ENCODE peak calls at places on chromosomes 2 and 18, in four cellular contexts. N, M, Q and S are unnamed samples.

GRCh38 chr2:234269769-234270204 is 219.3 kb downstream of the SPP2 start:
- DNase-seq in N (no peak), M (no peak), Q (no peak), S (no peak)

GRCh38 chr18:45004531-45004930 is 323.8 kb downstream of the SETBP1 start:
- DNase-seq in N (no peak), M (no peak), Q (no peak), S (no peak)

GRCh38 chr2:213315168-213315876 is 31.1 kb downstream of the SPAG16 start:
- DNase-seq in N (no peak), M (peak), Q (no peak), S (no peak)

GRCh38 chr2:62196278-62196901 is 475 bp downstream of the B3GNT2 start:
- DNase-seq in N (peak), M (no peak), Q (peak), S (no peak)

GRCh38 chr2:103991591-103991990 is 862.3 kb upstream of the POU3F3 start:
- DNase-seq in N (peak), M (no peak), Q (no peak), S (no peak)

GRCh38 chr2:17166506-17166905 is 351.7 kb downstream of the RAD51AP2 start:
- DNase-seq in N (no peak), M (no peak), Q (no peak), S (no peak)

GRCh38 chr2:157261199-157261782 is 3.8 kb downstream of the GALNT5 start:
- DNase-seq in N (peak), M (no peak), Q (no peak), S (no peak)

GRCh38 chr2:88296209-88296608 is 126.1 kb downstream of the THNSL2 start:
- DNase-seq in N (no peak), M (no peak), Q (no peak), S (no peak)

GRCh38 chr18:9403795-9404564 is 69.4 kb downstream of the TWSG1 start:
- DNase-seq in N (no peak), M (no peak), Q (no peak), S (no peak)

GRCh38 chr18:51391731-51392130 is 194.2 kb upstream of the MEX3C start:
- DNase-seq in N (no peak), M (no peak), Q (no peak), S (no peak)

GRCh38 chr2:144630459-144631215 is 110.7 kb upstream of the ZEB2 start:
- DNase-seq in N (no peak), M (no peak), Q (no peak), S (no peak)

GRCh38 chr2:211534655-211535054 is 978.3 kb downstream of the CPS1 start:
- DNase-seq in N (peak), M (no peak), Q (no peak), S (no peak)

GRCh38 chr2:37026050-37026449 is 58.1 kb downstream of the HEATR5B start:
- DNase-seq in N (peak), M (no peak), Q (no peak), S (no peak)

GRCh38 chr2:36088716-36089328 is 266.8 kb upstream of the CRIM1 start:
- DNase-seq in N (no peak), M (no peak), Q (no peak), S (no peak)

GRCh38 chr2:120750488-120751210 is 15.0 kb downstream of the GLI2 start:
- DNase-seq in N (no peak), M (no peak), Q (no peak), S (no peak)

GRCh38 chr2:200252661-200253067 is 53.8 kb upstream of the SPATS2L start:
- DNase-seq in N (no peak), M (no peak), Q (no peak), S (no peak)

GRCh38 chr2:160256511-160256910 is 56.4 kb upstream of the ITGB6 start:
- DNase-seq in N (no peak), M (no peak), Q (no peak), S (no peak)

GRCh38 chr2:128315829-128316776 is 2.6 kb downstream of the HS6ST1 start:
- DNase-seq in N (peak), M (no peak), Q (peak), S (peak)

GRCh38 chr18:2655954-2656236 is 369 bp downstream of the SMCHD1 start:
- DNase-seq in N (no peak), M (no peak), Q (peak), S (no peak)

GRCh38 chr2:6880200-6880733 is 2.7 kb downstream of the RSAD2 start:
- DNase-seq in N (no peak), M (no peak), Q (no peak), S (no peak)

GRCh38 chr18:22173221-22173927 is 4.0 kb downstream of the GATA6 start:
- DNase-seq in N (no peak), M (no peak), Q (no peak), S (no peak)

GRCh38 chr2:102069311-102069974 is 73.1 kb upstream of the IL1R1 start:
- DNase-seq in N (no peak), M (no peak), Q (no peak), S (no peak)

GRCh38 chr2:112216158-112216557 is 38.7 kb downstream of the ZC3H8 start:
- DNase-seq in N (peak), M (no peak), Q (no peak), S (no peak)

GRCh38 chr2:147198651-147199171 is 646.1 kb upstream of the ACVR2A start:
- DNase-seq in N (no peak), M (no peak), Q (no peak), S (no peak)

GRCh38 chr2:168731550-168732128 is 70.8 kb upstream of the NOSTRIN start:
- DNase-seq in N (no peak), M (no peak), Q (no peak), S (no peak)

GRCh38 chr18:457120-457519 is 43.4 kb downstream of the COLEC12 start:
- DNase-seq in N (peak), M (no peak), Q (no peak), S (no peak)

GRCh38 chr2:195533771-195534642 is 123.0 kb upstream of the SLC39A10 start:
- DNase-seq in N (no peak), M (no peak), Q (no peak), S (no peak)

GRCh38 chr2:33412920-33413319 is 63.5 kb upstream of the RASGRP3 start:
- DNase-seq in N (peak), M (no peak), Q (no peak), S (no peak)

GRCh38 chr2:70124983-70125480 is 37.8 kb downstream of the PCBP1 start:
- DNase-seq in N (peak), M (no peak), Q (no peak), S (no peak)

GRCh38 chr18:23188391-23188790 is 53.1 kb downstream of the CABLES1 start:
- DNase-seq in N (no peak), M (no peak), Q (no peak), S (no peak)

GRCh38 chr2:100408941-100409340 is 8.5 kb downstream of the CHST10 start:
- DNase-seq in N (no peak), M (no peak), Q (no peak), S (no peak)

GRCh38 chr2:194822657-194823056 is 834.4 kb upstream of the SLC39A10 start:
- DNase-seq in N (no peak), M (no peak), Q (no peak), S (no peak)

GRCh38 chr2:196516541-196516940 is 123.0 kb upstream of the CCDC150 start:
- DNase-seq in N (peak), M (no peak), Q (no peak), S (no peak)

GRCh38 chr2:187698374-187699110 is 144.3 kb upstream of the TFPI start:
- DNase-seq in N (no peak), M (no peak), Q (no peak), S (no peak)

GRCh38 chr18:48955528-48956261 is 4.9 kb upstream of the SMAD7 start:
- DNase-seq in N (no peak), M (no peak), Q (no peak), S (no peak)

GRCh38 chr2:406231-406630 is 118.3 kb upstream of the ALKAL2 start:
- DNase-seq in N (peak), M (no peak), Q (no peak), S (no peak)

GRCh38 chr18:26133652-26134051 is at the start of gene PSMA8:
- DNase-seq in N (no peak), M (no peak), Q (peak), S (peak)

DNA sequence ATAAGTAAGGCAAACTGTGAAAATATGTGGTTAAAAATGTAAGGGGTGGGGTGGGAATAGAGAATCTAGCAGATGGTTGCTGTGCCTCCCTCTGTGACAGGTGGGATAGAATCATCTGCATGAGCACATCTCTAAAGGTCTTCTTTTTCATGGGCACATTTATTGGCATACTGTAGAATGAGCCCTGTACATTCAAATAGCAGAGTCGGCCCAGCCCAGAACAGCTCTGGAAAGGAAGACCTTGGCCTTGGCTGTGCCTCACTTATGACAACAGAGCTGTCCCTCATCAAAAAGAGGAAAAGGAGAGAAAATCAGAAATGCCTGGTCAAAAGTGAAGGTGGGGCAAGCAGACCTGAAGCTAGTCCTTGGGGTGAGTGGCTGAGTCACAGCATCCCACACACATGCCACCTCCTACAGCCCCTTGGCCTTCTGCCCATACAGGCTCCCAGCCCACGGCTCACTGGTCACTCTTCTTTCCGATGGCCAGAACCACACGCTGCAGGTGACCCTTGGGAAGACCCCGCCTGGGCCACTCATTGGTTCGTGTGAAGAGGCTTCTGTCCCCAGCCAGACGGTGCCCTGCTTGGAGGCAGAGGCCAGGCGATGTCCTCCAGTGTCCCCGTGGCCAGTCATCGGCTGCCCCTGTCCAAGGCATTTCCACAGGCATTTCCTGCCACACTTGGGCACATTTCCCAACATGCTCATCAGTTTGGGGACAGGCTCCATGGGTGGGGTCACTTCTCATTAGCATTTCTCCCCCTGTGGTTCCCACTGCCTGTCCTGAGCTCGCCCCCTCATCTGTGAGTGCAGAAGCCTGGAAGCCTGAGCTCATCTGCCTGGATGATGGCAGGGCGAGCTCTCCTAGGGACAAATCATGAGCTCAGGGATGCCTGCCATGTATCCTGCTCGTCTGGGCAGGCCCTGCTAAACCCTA is 113.6 kb downstream of the MCFD2 start:
- DNase-seq in N (no peak), M (no peak), Q (no peak), S (no peak)
- TF ChIP-seq TAF1 in N (no peak), M (no peak), Q (no peak), S (no peak)

GRCh38 chr18:6729247-6730091 is at the start of gene ARHGAP28:
- DNase-seq in N (peak), M (no peak), Q (peak), S (peak)
- TF ChIP-seq TAF1 in N (no peak), M (no peak), Q (no peak), S (no peak)

DNA sequence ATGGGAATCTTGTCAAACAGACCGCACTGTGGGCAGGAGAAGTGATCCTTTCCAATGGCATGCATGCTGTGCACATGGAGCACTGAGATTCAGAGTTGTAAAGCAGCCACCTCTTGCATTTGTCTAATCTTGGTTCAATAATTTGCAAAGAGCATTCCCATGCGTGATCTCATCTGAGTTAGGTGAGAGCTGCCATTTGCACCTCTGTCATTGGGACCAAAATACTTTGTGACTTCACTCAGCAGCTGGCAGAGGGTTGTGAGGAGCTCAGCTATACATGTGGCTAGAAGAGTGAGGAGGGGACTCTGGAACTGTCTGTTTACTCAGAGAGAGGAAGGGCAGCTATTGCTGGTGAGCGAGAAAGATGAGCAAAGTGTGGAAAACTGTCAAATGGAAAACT is 265.1 kb upstream of the TNP1 start:
- DNase-seq in N (no peak), M (no peak), Q (no peak), S (no peak)
- TF ChIP-seq TAF1 in N (no peak), M (no peak), Q (no peak), S (no peak)

GRCh38 chr2:167132066-167132465 is 243.8 kb downstream of the XIRP2 start:
- DNase-seq in N (no peak), M (no peak), Q (no peak), S (no peak)

GRCh38 chr2:167133614-167134013 is 245.3 kb downstream of the XIRP2 start:
- DNase-seq in N (no peak), M (no peak), Q (no peak), S (no peak)

GRCh38 chr2:167135691-167136090 is 247.4 kb downstream of the XIRP2 start:
- DNase-seq in N (no peak), M (no peak), Q (no peak), S (no peak)

GRCh38 chr2:167132906-167133555 is 244.8 kb downstream of the XIRP2 start:
- DNase-seq in N (no peak), M (no peak), Q (no peak), S (no peak)

GRCh38 chr2:167134381-167135072 is 246.2 kb downstream of the XIRP2 start:
- DNase-seq in N (no peak), M (no peak), Q (no peak), S (no peak)
- TF ChIP-seq TAF1 in N (no peak), M (no peak), Q (no peak), S (no peak)

GRCh38 chr2:85319811-85320210 is 8.0 kb downstream of the TGOLN2 start:
- DNase-seq in N (no peak), M (no peak), Q (no peak), S (no peak)

GRCh38 chr2:85314884-85315242 is 12.9 kb downstream of the TGOLN2 start:
- DNase-seq in N (no peak), M (no peak), Q (no peak), S (no peak)

GRCh38 chr2:85323351-85323987 is 4.3 kb downstream of the TGOLN2 start:
- DNase-seq in N (no peak), M (no peak), Q (no peak), S (no peak)

GRCh38 chr2:85318222-85319182 is 9.3 kb downstream of the TGOLN2 start:
- DNase-seq in N (no peak), M (no peak), Q (no peak), S (no peak)
- TF ChIP-seq TAF1 in N (no peak), M (no peak), Q (no peak), S (no peak)

GRCh38 chr2:53455094-53455493 is 312.5 kb upstream of the CHAC2 start:
- DNase-seq in N (no peak), M (no peak), Q (no peak), S (no peak)
- TF ChIP-seq TAF1 in N (no peak), M (no peak), Q (no peak), S (no peak)

GRCh38 chr2:13003500-13003899 is 286.8 kb downstream of the TRIB2 start:
- DNase-seq in N (no peak), M (no peak), Q (no peak), S (no peak)
- TF ChIP-seq TAF1 in N (no peak), M (no peak), Q (no peak), S (no peak)

GRCh38 chr18:57915241-57915640 is 112.1 kb upstream of the ATP8B1 start:
- DNase-seq in N (no peak), M (no peak), Q (no peak), S (no peak)
- TF ChIP-seq TAF1 in N (no peak), M (no peak), Q (no peak), S (no peak)

GRCh38 chr2:27084297-27085061 is 2.1 kb upstream of the KHK start:
- DNase-seq in N (no peak), M (no peak), Q (no peak), S (no peak)
- TF ChIP-seq TAF1 in N (no peak), M (no peak), Q (no peak), S (no peak)

GRCh38 chr2:69087211-69087911 is 74.4 kb downstream of the ANTXR1 start:
- DNase-seq in N (no peak), M (no peak), Q (no peak), S (no peak)
- TF ChIP-seq TAF1 in N (no peak), M (no peak), Q (no peak), S (no peak)